ENCODE peak calls at places on chromosomes 11 and 22, in four cellular contexts. P, D, Q and Z are unnamed samples.

GRCh38 chr11:32960553-32961164 is 55.0 kb upstream of the DEPDC7 start:
- DNase-seq in P (no peak), D (peak; percentile 30), Q (no peak), Z (no peak)

GRCh38 chr22:39773976-39774539 is 119.5 kb downstream of the ENTHD1 start:
- DNase-seq in P (no peak), D (no peak), Q (peak; percentile 6), Z (no peak)

GRCh38 chr11:3086671-3087150 is 29.5 kb upstream of the CARS1 start:
- DNase-seq in P (no peak), D (no peak), Q (no peak), Z (peak; percentile 24)

GRCh38 chr11:119376197-119376847 is 5.2 kb downstream of the USP2 start:
- DNase-seq in P (peak; percentile 39), D (no peak), Q (no peak), Z (peak; percentile 74)

GRCh38 chr11:27869701-27870100 is 169.4 kb upstream of the BDNF start:
- DNase-seq in P (no peak), D (no peak), Q (no peak), Z (no peak)

GRCh38 chr11:28476053-28476452 is 367.9 kb downstream of the METTL15 start:
- DNase-seq in P (no peak), D (no peak), Q (no peak), Z (no peak)

GRCh38 chr11:73387594-73388021 is 11.4 kb downstream of the RELT start:
- DNase-seq in P (no peak), D (no peak), Q (no peak), Z (no peak)

GRCh38 chr11:116701297-116701801 is 71.4 kb downstream of the BUD13 start:
- DNase-seq in P (no peak), D (no peak), Q (no peak), Z (no peak)

GRCh38 chr11:79512706-79513469 is 72.1 kb upstream of the TENM4 start:
- DNase-seq in P (peak; percentile 73), D (no peak), Q (no peak), Z (no peak)